ENCODE peak calls at places on chromosomes 16 and 17, in ten cellular contexts. U is left ventricle myocardium inferior, I is AG10803, C is MCF 10A, L is brain microvascular endothelial cell, H is B cell, G is epithelial cell of esophagus, O is astrocyte, R is progenitor cell of endocrine pancreas, P is heart right ventricle. F is an unnamed sample.

GRCh38 chr17:50397111-50397918 is at the start of gene LRRC59:
- DNase-seq in O (peak; percentile 62), R (peak; percentile 89), C (peak; percentile 82), U (peak; percentile 90), P (peak; percentile 88), L (peak; percentile 70), H (peak; percentile 92), I (peak; percentile 80), G (peak; percentile 85), F (peak; percentile 93)

GRCh38 chr17:41467546-41467945 is 360 bp upstream of the KRT32 start:
- DNase-seq in P (no peak), O (peak; percentile 45), G (no peak), R (no peak), I (no peak), L (no peak), U (no peak), C (peak; percentile 26), H (no peak), F (no peak)

GRCh38 chr17:10556301-10557005 is 7.0 kb upstream of the MYH2 start:
- DNase-seq in C (no peak), O (no peak), U (no peak), R (no peak), G (no peak), P (no peak), L (no peak), H (no peak), I (peak; percentile 73), F (no peak)

GRCh38 chr16:82241469-82242052 is 71.5 kb upstream of the MPHOSPH6 start:
- DNase-seq in I (no peak), O (no peak), C (no peak), G (no peak), P (no peak), L (no peak), R (no peak), U (no peak), H (no peak), F (no peak)

GRCh38 chr16:80594756-80595155 is 54.0 kb downstream of the DYNLRB2 start:
- DNase-seq in G (peak; percentile 2), P (no peak), I (peak; percentile 42), L (no peak), R (no peak), O (no peak), H (no peak), U (no peak), C (no peak), F (no peak)

GRCh38 chr16:58160855-58161254 is 31.7 kb upstream of the CFAP20 start:
- DNase-seq in R (no peak), I (no peak), H (no peak), P (no peak), U (no peak), L (no peak), C (no peak), G (no peak), O (no peak), F (no peak)

GRCh38 chr16:77531741-77532140 is 96.9 kb upstream of the ADAMTS18 start:
- DNase-seq in L (peak; percentile 75), G (peak; percentile 10), C (peak; percentile 62), O (peak; percentile 71), H (no peak), I (peak; percentile 96), P (no peak), R (no peak), U (no peak), F (no peak)

GRCh38 chr17:5499790-5500189 is 13.4 kb downstream of the MIS12 start:
- DNase-seq in R (no peak), O (no peak), P (no peak), U (no peak), C (no peak), H (no peak), L (no peak), I (no peak), G (no peak), F (peak; percentile 64)

GRCh38 chr16:66502020-66502913 is 47.7 kb downstream of the TK2 start:
- DNase-seq in P (no peak), I (peak; percentile 81), C (peak; percentile 85), H (no peak), R (no peak), U (peak; percentile 64), O (no peak), L (no peak), G (no peak), F (no peak)

GRCh38 chr16:24737391-24737871 is 8.0 kb downstream of the TNRC6A start:
- DNase-seq in G (peak; percentile 29), U (no peak), O (peak; percentile 60), L (peak; percentile 13), C (no peak), R (no peak), P (no peak), I (peak; percentile 58), H (no peak), F (no peak)

GRCh38 chr17:55420067-55420775 is 1.4 kb downstream of the MMD start:
- DNase-seq in C (no peak), G (no peak), I (no peak), U (no peak), P (peak; percentile 21), O (no peak), H (peak; percentile 78), L (no peak), R (no peak), F (no peak)

GRCh38 chr17:19321481-19322128 is 40.9 kb downstream of the B9D1 start:
- DNase-seq in L (no peak), I (no peak), H (no peak), R (no peak), O (no peak), P (no peak), U (no peak), G (no peak), C (no peak), F (no peak)
- TF ChIP-seq CTCF in L (peak; percentile 52), I (no peak), H (no peak), R (peak; percentile 27), O (no peak), P (no peak), U (peak; percentile 37), G (peak; percentile 14), C (no peak), F (peak; percentile 22)

DNA sequence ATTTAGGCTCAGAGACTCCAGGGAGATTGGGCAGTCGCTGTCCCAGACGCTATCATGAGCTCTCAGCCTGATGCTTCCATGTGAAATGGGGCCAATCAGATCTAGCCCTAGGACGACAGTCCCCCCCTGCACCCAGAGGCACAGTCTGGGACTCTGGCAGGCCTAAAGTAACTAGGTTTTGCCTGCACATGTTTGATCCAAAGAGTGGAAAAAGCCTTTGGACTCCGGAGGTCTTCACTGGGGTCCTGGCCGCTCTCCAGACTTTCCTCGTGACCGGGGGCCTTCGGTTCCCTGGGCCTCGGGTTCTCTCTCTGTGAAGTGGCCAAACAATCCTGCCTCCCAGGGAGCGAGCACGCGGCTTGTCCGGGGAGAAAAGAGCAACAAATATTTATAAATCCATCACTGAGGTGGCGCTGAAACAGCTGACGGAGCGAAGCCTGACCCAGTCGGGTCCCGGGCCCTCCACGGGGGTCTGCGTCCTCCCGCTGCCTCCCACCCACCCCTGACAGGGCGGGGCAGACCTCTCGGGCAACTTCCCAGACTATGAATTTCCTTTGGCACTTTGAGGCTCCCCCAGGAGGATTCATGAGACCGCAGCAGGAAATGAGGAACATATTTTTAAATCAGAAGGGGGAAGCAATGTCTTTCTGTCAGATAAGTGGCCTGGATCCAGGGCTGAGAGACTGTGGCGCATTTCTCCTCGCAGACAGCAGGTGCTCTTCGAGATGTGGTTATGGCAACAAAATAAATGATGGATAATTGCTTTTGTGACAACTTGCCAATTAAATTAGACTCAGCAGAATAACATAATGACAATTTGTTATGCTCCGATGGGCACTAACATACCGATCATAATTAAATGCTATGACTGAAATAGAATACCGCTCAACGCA is 38.9 kb downstream of the MRPS23 start:
- DNase-seq in R (no peak), G (no peak), O (peak; percentile 72), L (peak; percentile 11), U (peak; percentile 61), I (peak; percentile 59), C (no peak), P (peak; percentile 70), H (no peak), F (peak; percentile 35)
- TF ChIP-seq CTCF in R (no peak), G (no peak), O (no peak), L (no peak), U (no peak), I (no peak), C (no peak), P (no peak), H (no peak), F (no peak)

GRCh38 chr17:27601975-27602302 is 29.0 kb upstream of the LGALS9 start:
- DNase-seq in I (no peak), O (no peak), G (no peak), C (no peak), H (no peak), R (no peak), L (no peak), U (no peak), P (no peak), F (no peak)

GRCh38 chr17:27602721-27603445 is 28.1 kb upstream of the LGALS9 start:
- DNase-seq in U (peak; percentile 68), O (no peak), H (peak; percentile 72), I (peak; percentile 60), G (peak; percentile 74), R (peak; percentile 76), C (peak; percentile 75), L (peak; percentile 59), P (peak; percentile 72), F (peak; percentile 89)

GRCh38 chr17:27605409-27605808 is 25.6 kb upstream of the LGALS9 start:
- DNase-seq in O (no peak), L (no peak), P (no peak), H (no peak), R (no peak), I (no peak), C (no peak), G (no peak), U (no peak), F (no peak)

GRCh38 chr17:27603870-27604794 is 26.9 kb upstream of the LGALS9 start:
- DNase-seq in R (no peak), L (no peak), O (no peak), P (no peak), G (no peak), I (no peak), U (no peak), C (no peak), H (no peak), F (no peak)

DNA sequence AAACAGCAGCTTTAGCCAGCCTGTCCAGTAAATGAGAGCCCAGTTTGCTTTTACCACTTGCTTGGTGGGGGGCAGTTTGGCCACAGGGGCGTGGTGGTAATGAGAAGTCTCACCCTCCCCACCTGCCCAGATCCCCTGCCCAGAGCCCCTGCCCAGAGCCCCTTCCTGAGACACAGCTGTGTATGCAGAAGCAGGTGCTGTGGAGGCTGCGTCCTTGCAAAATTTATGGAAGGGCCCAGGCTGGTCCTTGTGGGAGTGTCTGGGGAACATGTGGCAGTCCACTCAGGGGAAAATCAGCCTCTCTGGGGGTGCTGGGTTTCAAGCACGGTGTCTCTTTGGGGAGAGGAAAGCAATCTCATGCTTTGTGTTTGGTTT is 27.6 kb upstream of the LGALS9 start:
- DNase-seq in P (no peak), I (no peak), G (no peak), U (no peak), L (no peak), C (no peak), O (no peak), H (no peak), R (no peak), F (no peak)
- TF ChIP-seq CTCF in P (no peak), I (no peak), G (no peak), U (peak; percentile 6), L (no peak), C (no peak), O (no peak), H (peak; percentile 40), R (no peak), F (no peak)

DNA sequence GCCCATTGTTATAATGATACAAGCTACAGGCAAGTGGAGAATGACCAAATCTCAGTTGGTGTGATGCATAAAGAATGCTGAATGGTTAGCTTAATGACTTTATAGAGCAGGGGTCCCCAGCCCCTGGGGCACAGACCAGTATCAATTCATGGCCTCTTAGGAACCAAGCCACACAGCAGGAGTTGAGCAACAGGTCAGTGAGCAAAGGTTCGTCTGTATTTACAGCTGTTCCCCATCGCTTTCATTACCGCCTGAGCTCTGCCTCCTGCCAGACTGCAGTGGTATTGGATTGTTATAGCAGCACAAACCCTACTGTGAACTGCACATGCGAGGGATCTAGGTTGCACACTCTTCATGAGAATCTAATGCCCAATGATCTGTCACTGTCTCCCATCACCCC is 114.0 kb upstream of the ZFHX3 start:
- DNase-seq in R (no peak), L (no peak), U (no peak), H (no peak), G (no peak), I (no peak), P (no peak), O (no peak), C (no peak), F (no peak)
- TF ChIP-seq CTCF in R (no peak), L (no peak), U (no peak), H (no peak), G (no peak), I (no peak), P (no peak), O (no peak), C (no peak), F (no peak)